ENCODE peak calls at places on chromosomes 3 and 15, in ten cellular contexts. L is ovary, F is globus pallidus, P is RCC 7860, I is A172, E is activated T-cell treated with anti-CD3 and anti-CD28 coated beads for 1 hour, N is left cardiac atrium, K is body of pancreas, M is uterus, J is smooth muscle cell of the brain vasculature. T is an unnamed sample.

GRCh38 chr3:157786618-157787017 is 283.4 kb upstream of the VEPH1 start:
- DNase-seq in N (no peak), I (peak; percentile 60), E (no peak), M (no peak), J (no peak), L (no peak), K (no peak), P (no peak), F (no peak), T (no peak)

GRCh38 chr15:35043380-35044095 is 41.6 kb downstream of the NANOGP8 start:
- DNase-seq in I (no peak), E (no peak), N (no peak), F (no peak), L (no peak), J (no peak), M (no peak), K (no peak), P (no peak), T (no peak)

GRCh38 chr3:56702487-56703315 is 19.6 kb upstream of the TASOR start:
- DNase-seq in P (peak; percentile 51), F (peak; percentile 78), E (no peak), L (peak; percentile 34), N (no peak), I (peak; percentile 60), K (peak; percentile 80), M (no peak), J (peak; percentile 43), T (no peak)

GRCh38 chr3:64088408-64089136 is 65.3 kb upstream of the PSMD6 start:
- DNase-seq in P (peak; percentile 77), N (no peak), L (no peak), M (no peak), F (no peak), J (no peak), E (no peak), K (no peak), I (peak; percentile 52), T (no peak)

GRCh38 chr3:60578936-60579335 is 672.3 kb downstream of the FHIT start:
- DNase-seq in K (no peak), I (no peak), N (no peak), M (no peak), F (no peak), P (no peak), J (no peak), L (no peak), E (no peak), T (peak; percentile 21)

GRCh38 chr15:63332367-63333078 is 49.1 kb downstream of the CA12 start:
- DNase-seq in P (peak; percentile 93), J (peak; percentile 59), F (no peak), N (no peak), K (no peak), M (no peak), I (peak; percentile 83), E (no peak), L (no peak), T (peak; percentile 66)

GRCh38 chr3:25686766-25687165 is 22.1 kb upstream of the TOP2B start:
- DNase-seq in M (no peak), N (no peak), F (no peak), P (no peak), I (no peak), J (no peak), L (no peak), K (no peak), E (no peak), T (no peak)

GRCh38 chr15:99320374-99321215 is 69.3 kb downstream of the LRRC28 start:
- DNase-seq in K (no peak), E (no peak), I (no peak), L (no peak), M (no peak), J (no peak), F (no peak), N (no peak), P (no peak), T (no peak)

GRCh38 chr3:13006216-13006990 is 66.8 kb downstream of the IQSEC1 start:
- DNase-seq in L (no peak), E (no peak), N (no peak), F (no peak), P (no peak), J (no peak), I (no peak), M (no peak), K (no peak), T (no peak)

GRCh38 chr3:12822725-12823373 is 18.5 kb downstream of the RPL32 start:
- DNase-seq in I (no peak), M (no peak), F (no peak), P (no peak), E (no peak), N (no peak), J (no peak), K (no peak), L (no peak), T (no peak)

GRCh38 chr3:53833650-53834049 is 12.6 kb downstream of the CHDH start:
- DNase-seq in J (no peak), E (no peak), L (no peak), N (no peak), F (no peak), P (no peak), K (no peak), M (no peak), I (no peak), T (no peak)

GRCh38 chr3:186054481-186055399 is 54.1 kb downstream of the ETV5 start:
- DNase-seq in E (no peak), N (no peak), M (no peak), J (no peak), L (no peak), I (no peak), F (no peak), K (no peak), P (no peak), T (no peak)

GRCh38 chr3:183159319-183159718 is 3.2 kb downstream of the LAMP3 start:
- DNase-seq in I (no peak), K (no peak), L (no peak), F (no peak), E (no peak), J (no peak), M (no peak), P (no peak), N (no peak), T (no peak)

GRCh38 chr15:25173241-25174028 is 218.6 kb downstream of the SNRPN start:
- DNase-seq in L (peak; percentile 4), P (no peak), K (no peak), I (no peak), E (no peak), N (peak; percentile 3), J (no peak), M (peak; percentile 7), F (no peak), T (no peak)

GRCh38 chr3:69547457-69548014 is 161.6 kb upstream of the FRMD4B start:
- DNase-seq in I (no peak), F (no peak), L (no peak), J (no peak), P (no peak), N (no peak), M (no peak), K (no peak), E (no peak), T (no peak)

GRCh38 chr3:10519236-10519635 is 13.8 kb upstream of the ATP2B2 start:
- DNase-seq in E (no peak), F (no peak), K (no peak), J (no peak), P (no peak), I (no peak), M (no peak), N (no peak), L (no peak), T (no peak)

GRCh38 chr15:65083262-65083701 is 6.7 kb downstream of the KBTBD13 start:
- DNase-seq in J (no peak), K (no peak), M (no peak), P (no peak), L (no peak), F (peak; percentile 55), I (no peak), E (no peak), N (no peak), T (no peak)

GRCh38 chr15:76340198-76340801 is 3.7 kb downstream of the ISL2 start:
- DNase-seq in M (no peak), I (no peak), E (no peak), L (no peak), P (no peak), K (peak; percentile 20), N (no peak), F (no peak), J (no peak), T (no peak)

GRCh38 chr3:193865879-193866480 is 270.0 kb upstream of the HES1 start:
- DNase-seq in K (no peak), J (no peak), I (peak; percentile 21), E (no peak), N (no peak), L (no peak), M (no peak), P (no peak), F (no peak), T (no peak)